ENCODE peak calls at places on chromosome 17, in nine cellular contexts. One of them, this sample, is unnamed.

GRCh38 chr17:41020346-41020745 is 6.7 kb downstream of the KRTAP1-5 start:
- DNase-seq in NCI-H510A: no peak
- DNase-seq in stomach: no peak
- DNase-seq in activated CD4-positive, alpha-beta T cell treated with anti-CD3 and anti-CD28 coated beads for 36 hours: no peak
- DNase-seq in fibroblast of pulmonary artery: no peak
- DNase-seq in activated naive CD4-positive, alpha-beta T cell: no peak
- DNase-seq in astrocyte of the hippocampus: no peak
- DNase-seq in astrocyte of the spinal cord: no peak
- DNase-seq in dermis microvascular lymphatic vessel endothelial cell: no peak
- DNase-seq in this sample: no peak

GRCh38 chr17:17029938-17030337 is 12.3 kb upstream of the MPRIP start:
- DNase-seq in NCI-H510A: no peak
- DNase-seq in stomach: no peak
- DNase-seq in activated CD4-positive, alpha-beta T cell treated with anti-CD3 and anti-CD28 coated beads for 36 hours: no peak
- DNase-seq in fibroblast of pulmonary artery: no peak
- DNase-seq in activated naive CD4-positive, alpha-beta T cell: no peak
- DNase-seq in astrocyte of the hippocampus: no peak
- DNase-seq in astrocyte of the spinal cord: no peak
- DNase-seq in dermis microvascular lymphatic vessel endothelial cell: no peak
- DNase-seq in this sample: no peak

GRCh38 chr17:61581611-61582349 is 9.2 kb downstream of the NACA2 start:
- DNase-seq in NCI-H510A: no peak
- DNase-seq in stomach: no peak
- DNase-seq in activated CD4-positive, alpha-beta T cell treated with anti-CD3 and anti-CD28 coated beads for 36 hours: no peak
- DNase-seq in fibroblast of pulmonary artery: no peak
- DNase-seq in activated naive CD4-positive, alpha-beta T cell: no peak
- DNase-seq in astrocyte of the hippocampus: no peak
- DNase-seq in astrocyte of the spinal cord: no peak
- DNase-seq in dermis microvascular lymphatic vessel endothelial cell: no peak
- DNase-seq in this sample: no peak

GRCh38 chr17:4475463-4475862 is 23.2 kb upstream of the SPNS2 start:
- DNase-seq in NCI-H510A: no peak
- DNase-seq in stomach: no peak
- DNase-seq in activated CD4-positive, alpha-beta T cell treated with anti-CD3 and anti-CD28 coated beads for 36 hours: no peak
- DNase-seq in fibroblast of pulmonary artery: no peak
- DNase-seq in activated naive CD4-positive, alpha-beta T cell: no peak
- DNase-seq in astrocyte of the hippocampus: no peak
- DNase-seq in astrocyte of the spinal cord: no peak
- DNase-seq in dermis microvascular lymphatic vessel endothelial cell: no peak
- DNase-seq in this sample: no peak

GRCh38 chr17:52148969-52149351 is 9.6 kb downstream of the CA10 start:
- DNase-seq in NCI-H510A: no peak
- DNase-seq in stomach: no peak
- DNase-seq in activated CD4-positive, alpha-beta T cell treated with anti-CD3 and anti-CD28 coated beads for 36 hours: no peak
- DNase-seq in fibroblast of pulmonary artery: peak; percentile 4
- DNase-seq in activated naive CD4-positive, alpha-beta T cell: no peak
- DNase-seq in astrocyte of the hippocampus: peak; percentile 70
- DNase-seq in astrocyte of the spinal cord: peak; percentile 26
- DNase-seq in dermis microvascular lymphatic vessel endothelial cell: peak; percentile 94
- DNase-seq in this sample: no peak

GRCh38 chr17:6413073-6413472 is 21.8 kb downstream of the AIPL1 start:
- DNase-seq in NCI-H510A: no peak
- DNase-seq in stomach: no peak
- DNase-seq in activated CD4-positive, alpha-beta T cell treated with anti-CD3 and anti-CD28 coated beads for 36 hours: no peak
- DNase-seq in fibroblast of pulmonary artery: peak; percentile 47
- DNase-seq in activated naive CD4-positive, alpha-beta T cell: no peak
- DNase-seq in astrocyte of the hippocampus: peak; percentile 77
- DNase-seq in astrocyte of the spinal cord: peak; percentile 43
- DNase-seq in dermis microvascular lymphatic vessel endothelial cell: peak; percentile 22
- DNase-seq in this sample: peak; percentile 42

GRCh38 chr17:70936724-70937123 is 767.4 kb downstream of the KCNJ2 start:
- DNase-seq in NCI-H510A: no peak
- DNase-seq in stomach: no peak
- DNase-seq in activated CD4-positive, alpha-beta T cell treated with anti-CD3 and anti-CD28 coated beads for 36 hours: no peak
- DNase-seq in fibroblast of pulmonary artery: no peak
- DNase-seq in activated naive CD4-positive, alpha-beta T cell: no peak
- DNase-seq in astrocyte of the hippocampus: no peak
- DNase-seq in astrocyte of the spinal cord: no peak
- DNase-seq in dermis microvascular lymphatic vessel endothelial cell: no peak
- DNase-seq in this sample: no peak

GRCh38 chr17:76268991-76269981 is 4.1 kb downstream of the UBALD2 start:
- DNase-seq in NCI-H510A: no peak
- DNase-seq in stomach: no peak
- DNase-seq in activated CD4-positive, alpha-beta T cell treated with anti-CD3 and anti-CD28 coated beads for 36 hours: peak; percentile 47
- DNase-seq in fibroblast of pulmonary artery: no peak
- DNase-seq in activated naive CD4-positive, alpha-beta T cell: no peak
- DNase-seq in astrocyte of the hippocampus: no peak
- DNase-seq in astrocyte of the spinal cord: no peak
- DNase-seq in dermis microvascular lymphatic vessel endothelial cell: no peak
- DNase-seq in this sample: no peak

GRCh38 chr17:59425085-59425901 is 93.8 kb downstream of the YPEL2 start:
- DNase-seq in NCI-H510A: no peak
- DNase-seq in stomach: no peak
- DNase-seq in activated CD4-positive, alpha-beta T cell treated with anti-CD3 and anti-CD28 coated beads for 36 hours: no peak
- DNase-seq in fibroblast of pulmonary artery: peak; percentile 72
- DNase-seq in activated naive CD4-positive, alpha-beta T cell: no peak
- DNase-seq in astrocyte of the hippocampus: peak; percentile 4
- DNase-seq in astrocyte of the spinal cord: peak; percentile 32
- DNase-seq in dermis microvascular lymphatic vessel endothelial cell: no peak
- DNase-seq in this sample: no peak

GRCh38 chr17:5584971-5585794 is 874 bp upstream of the NLRP1 start:
- DNase-seq in NCI-H510A: no peak
- DNase-seq in stomach: no peak
- DNase-seq in activated CD4-positive, alpha-beta T cell treated with anti-CD3 and anti-CD28 coated beads for 36 hours: no peak
- DNase-seq in fibroblast of pulmonary artery: peak; percentile 77
- DNase-seq in activated naive CD4-positive, alpha-beta T cell: no peak
- DNase-seq in astrocyte of the hippocampus: peak; percentile 76
- DNase-seq in astrocyte of the spinal cord: peak; percentile 65
- DNase-seq in dermis microvascular lymphatic vessel endothelial cell: no peak
- DNase-seq in this sample: peak; percentile 26

GRCh38 chr17:43416998-43417891 is 18.5 kb downstream of the ARL4D start:
- DNase-seq in NCI-H510A: no peak
- DNase-seq in stomach: peak; percentile 40
- DNase-seq in activated CD4-positive, alpha-beta T cell treated with anti-CD3 and anti-CD28 coated beads for 36 hours: no peak
- DNase-seq in fibroblast of pulmonary artery: peak; percentile 70
- DNase-seq in activated naive CD4-positive, alpha-beta T cell: no peak
- DNase-seq in astrocyte of the hippocampus: peak; percentile 51
- DNase-seq in astrocyte of the spinal cord: peak; percentile 30
- DNase-seq in dermis microvascular lymphatic vessel endothelial cell: no peak
- DNase-seq in this sample: no peak

GRCh38 chr17:69716571-69716970 is 302.1 kb downstream of the MAP2K6 start:
- DNase-seq in NCI-H510A: no peak
- DNase-seq in stomach: no peak
- DNase-seq in activated CD4-positive, alpha-beta T cell treated with anti-CD3 and anti-CD28 coated beads for 36 hours: no peak
- DNase-seq in fibroblast of pulmonary artery: no peak
- DNase-seq in activated naive CD4-positive, alpha-beta T cell: no peak
- DNase-seq in astrocyte of the hippocampus: peak; percentile 18
- DNase-seq in astrocyte of the spinal cord: peak; percentile 37
- DNase-seq in dermis microvascular lymphatic vessel endothelial cell: no peak
- DNase-seq in this sample: no peak

GRCh38 chr17:33234930-33235685 is 58.0 kb downstream of the ASIC2 start:
- DNase-seq in NCI-H510A: no peak
- DNase-seq in stomach: peak; percentile 38
- DNase-seq in activated CD4-positive, alpha-beta T cell treated with anti-CD3 and anti-CD28 coated beads for 36 hours: peak; percentile 24
- DNase-seq in fibroblast of pulmonary artery: peak; percentile 83
- DNase-seq in activated naive CD4-positive, alpha-beta T cell: no peak
- DNase-seq in astrocyte of the hippocampus: peak; percentile 93
- DNase-seq in astrocyte of the spinal cord: peak; percentile 91
- DNase-seq in dermis microvascular lymphatic vessel endothelial cell: no peak
- DNase-seq in this sample: no peak

GRCh38 chr17:29412780-29413565 is 22.8 kb downstream of the TAOK1 start:
- DNase-seq in NCI-H510A: no peak
- DNase-seq in stomach: no peak
- DNase-seq in activated CD4-positive, alpha-beta T cell treated with anti-CD3 and anti-CD28 coated beads for 36 hours: no peak
- DNase-seq in fibroblast of pulmonary artery: peak; percentile 54
- DNase-seq in activated naive CD4-positive, alpha-beta T cell: no peak
- DNase-seq in astrocyte of the hippocampus: peak; percentile 58
- DNase-seq in astrocyte of the spinal cord: peak; percentile 75
- DNase-seq in dermis microvascular lymphatic vessel endothelial cell: peak; percentile 5
- DNase-seq in this sample: no peak

GRCh38 chr17:75239778-75240393 is 21.5 kb downstream of the GGA3 start:
- DNase-seq in NCI-H510A: no peak
- DNase-seq in stomach: no peak
- DNase-seq in activated CD4-positive, alpha-beta T cell treated with anti-CD3 and anti-CD28 coated beads for 36 hours: no peak
- DNase-seq in fibroblast of pulmonary artery: no peak
- DNase-seq in activated naive CD4-positive, alpha-beta T cell: no peak
- DNase-seq in astrocyte of the hippocampus: no peak
- DNase-seq in astrocyte of the spinal cord: no peak
- DNase-seq in dermis microvascular lymphatic vessel endothelial cell: no peak
- DNase-seq in this sample: no peak

GRCh38 chr17:44362964-44363612 is 565 bp downstream of the FAM171A2 start:
- DNase-seq in NCI-H510A: no peak
- DNase-seq in stomach: no peak
- DNase-seq in activated CD4-positive, alpha-beta T cell treated with anti-CD3 and anti-CD28 coated beads for 36 hours: peak; percentile 39
- DNase-seq in fibroblast of pulmonary artery: no peak
- DNase-seq in activated naive CD4-positive, alpha-beta T cell: no peak
- DNase-seq in astrocyte of the hippocampus: peak; percentile 41
- DNase-seq in astrocyte of the spinal cord: peak; percentile 14
- DNase-seq in dermis microvascular lymphatic vessel endothelial cell: no peak
- DNase-seq in this sample: no peak

GRCh38 chr17:76529224-76529642 is 8.3 kb downstream of the CYGB start:
- DNase-seq in NCI-H510A: no peak
- DNase-seq in stomach: peak; percentile 48
- DNase-seq in activated CD4-positive, alpha-beta T cell treated with anti-CD3 and anti-CD28 coated beads for 36 hours: no peak
- DNase-seq in fibroblast of pulmonary artery: peak; percentile 91
- DNase-seq in activated naive CD4-positive, alpha-beta T cell: no peak
- DNase-seq in astrocyte of the hippocampus: peak; percentile 53
- DNase-seq in astrocyte of the spinal cord: peak; percentile 64
- DNase-seq in dermis microvascular lymphatic vessel endothelial cell: no peak
- DNase-seq in this sample: no peak

GRCh38 chr17:79954281-79955166 is 81.1 kb downstream of the TBC1D16 start:
- DNase-seq in NCI-H510A: no peak
- DNase-seq in stomach: no peak
- DNase-seq in activated CD4-positive, alpha-beta T cell treated with anti-CD3 and anti-CD28 coated beads for 36 hours: no peak
- DNase-seq in fibroblast of pulmonary artery: no peak
- DNase-seq in activated naive CD4-positive, alpha-beta T cell: no peak
- DNase-seq in astrocyte of the hippocampus: no peak
- DNase-seq in astrocyte of the spinal cord: no peak
- DNase-seq in dermis microvascular lymphatic vessel endothelial cell: no peak
- DNase-seq in this sample: no peak